ENCODE peak calls at places on chromosomes 7 and 10, in nine cellular contexts. E is fibroblast of mammary gland; J is cardiac septum; V is activated CD4-positive, alpha-beta T cell treated with anti-CD3 and anti-CD28 coated beads, Interleukin-2, amount 10 ng/mL, durations not matched to agents 7 days and 5 days; C is substantia nigra; G is endothelial cell of umbilical vein; P is GOT3; Z is DMS53; F is GM19239. O is an unnamed sample.

GRCh38 chr7:79452495-79453265 is 787 bp downstream of the MAGI2 start:
- DNase-seq in C (peak), G (peak), J (peak), P (no peak), Z (peak), F (no peak), E (peak), V (no peak), O (peak)

GRCh38 chr10:102475451-102476040 is 24.2 kb upstream of the C10orf95 start:
- DNase-seq in J (no peak), F (no peak), P (no peak), E (no peak), C (no peak), V (no peak), Z (no peak), G (no peak), O (no peak)

GRCh38 chr10:115964827-115965226 is 308.2 kb downstream of the GFRA1 start:
- DNase-seq in P (no peak), Z (no peak), C (no peak), J (no peak), E (no peak), F (no peak), G (no peak), V (no peak), O (no peak)

GRCh38 chr7:81882086-81882485 is 112.2 kb upstream of the HGF start:
- DNase-seq in J (no peak), F (no peak), G (peak), P (no peak), C (no peak), V (no peak), E (no peak), Z (no peak), O (no peak)

GRCh38 chr10:44990302-44990655 is 10.4 kb upstream of the ZNF22 start:
- DNase-seq in Z (no peak), V (no peak), F (no peak), J (no peak), C (no peak), E (no peak), G (no peak), P (no peak), O (no peak)

GRCh38 chr7:26990268-26990667 is 105.5 kb downstream of the HOXA1 start:
- DNase-seq in Z (peak), V (no peak), E (peak), F (no peak), J (no peak), G (no peak), C (no peak), P (no peak), O (no peak)

GRCh38 chr10:124693801-124694416 is 50.3 kb downstream of the FAM53B start:
- DNase-seq in P (no peak), C (no peak), G (no peak), F (no peak), E (no peak), J (no peak), V (no peak), Z (peak), O (no peak)

GRCh38 chr10:51389415-51390342 is 309.7 kb downstream of the CSTF2T start:
- DNase-seq in C (peak), G (peak), Z (peak), J (no peak), F (peak), P (no peak), V (peak), E (peak), O (no peak)

GRCh38 chr7:149704507-149704906 is 68.9 kb downstream of the ZNF467 start:
- DNase-seq in P (no peak), V (no peak), G (no peak), J (no peak), C (no peak), F (no peak), E (no peak), Z (no peak), O (no peak)

GRCh38 chr10:6558272-6558671 is 21.8 kb downstream of the PRKCQ start:
- DNase-seq in G (no peak), J (no peak), V (peak), P (no peak), E (no peak), C (no peak), F (no peak), Z (no peak), O (no peak)

GRCh38 chr10:124044143-124044862 is 49.1 kb downstream of the CHST15 start:
- DNase-seq in E (no peak), C (peak), F (no peak), Z (no peak), J (no peak), G (no peak), V (no peak), P (no peak), O (no peak)

GRCh38 chr10:131972474-131973071 is 9.2 kb downstream of the BNIP3 start:
- DNase-seq in J (peak), Z (peak), F (no peak), G (peak), E (peak), V (peak), C (no peak), P (no peak), O (peak)

GRCh38 chr10:114967071-114967470 is 29.1 kb downstream of the TRUB1 start:
- DNase-seq in J (no peak), P (no peak), E (peak), F (no peak), V (no peak), Z (no peak), G (peak), C (no peak), O (no peak)

GRCh38 chr7:8058852-8059251 is 90.3 kb downstream of the GLCCI1 start:
- DNase-seq in F (no peak), Z (no peak), G (peak), J (no peak), P (no peak), E (no peak), V (no peak), C (no peak), O (no peak)

GRCh38 chr7:22990588-22990949 is 23.4 kb downstream of the HYCC1 start:
- DNase-seq in F (no peak), E (peak), V (no peak), Z (no peak), G (peak), J (no peak), P (no peak), C (no peak), O (no peak)

GRCh38 chr7:106959753-106960152 is 84.8 kb upstream of the PRKAR2B start:
- DNase-seq in V (no peak), F (no peak), P (no peak), C (no peak), G (no peak), J (no peak), Z (peak), E (no peak), O (no peak)

GRCh38 chr7:45921699-45922519 is 837 bp upstream of the IGFBP3 start:
- DNase-seq in V (no peak), F (no peak), C (no peak), J (no peak), G (peak), E (peak), P (no peak), Z (peak), O (peak)

GRCh38 chr10:68296833-68297232 is 35.0 kb upstream of the HNRNPH3 start:
- DNase-seq in P (no peak), Z (no peak), V (no peak), F (no peak), E (peak), C (no peak), J (no peak), G (no peak), O (no peak)

GRCh38 chr7:81209059-81209458 is 290.2 kb upstream of the SEMA3C start:
- DNase-seq in E (peak), P (no peak), C (no peak), G (no peak), F (no peak), J (no peak), V (no peak), Z (no peak), O (no peak)

GRCh38 chr7:155829796-155830470 is 17.7 kb upstream of the SHH start:
- DNase-seq in P (no peak), J (no peak), Z (no peak), G (no peak), F (no peak), V (no peak), C (no peak), E (no peak), O (no peak)

GRCh38 chr10:25176421-25176968 is 1.7 kb downstream of the GPR158 start:
- DNase-seq in P (no peak), C (no peak), G (no peak), Z (no peak), V (no peak), E (no peak), J (no peak), F (no peak), O (no peak)

GRCh38 chr10:120172371-120172770 is 279.8 kb downstream of the SEC23IP start:
- DNase-seq in C (no peak), G (no peak), V (no peak), E (no peak), J (no peak), Z (no peak), P (no peak), F (no peak), O (no peak)

GRCh38 chr10:78288716-78289115 is 255.1 kb downstream of the RPS24 start:
- DNase-seq in Z (no peak), V (no peak), P (no peak), G (no peak), F (no peak), C (no peak), E (no peak), J (no peak), O (no peak)

GRCh38 chr10:124532106-124532641 is 70.6 kb downstream of the LHPP start:
- DNase-seq in C (no peak), E (no peak), F (no peak), P (no peak), Z (peak), V (no peak), G (no peak), J (no peak), O (no peak)

GRCh38 chr7:47186316-47186715 is 395.6 kb downstream of the TNS3 start:
- DNase-seq in P (no peak), G (no peak), F (peak), J (no peak), C (peak), Z (no peak), V (no peak), E (no peak), O (no peak)